ENCODE peak calls at places on chromosomes 3 and 15, in eight cellular contexts. T is pancreas, O is A673, J is IMR-90, P is tibial nerve, Q is aorta, L is PC-3, N is body of pancreas. I is an unnamed sample.

GRCh38 chr3:185280572-185281365 is 26.9 kb upstream of the EHHADH start:
- DNase-seq in T (no peak), O (peak; percentile 72), J (peak; percentile 70), P (no peak), Q (no peak), L (peak; percentile 82), N (no peak), I (no peak)

GRCh38 chr15:51111061-51111460 is 16.4 kb upstream of the TNFAIP8L3 start:
- DNase-seq in T (no peak), O (no peak), J (peak; percentile 51), P (no peak), Q (no peak), L (no peak), N (no peak), I (no peak)

GRCh38 chr3:56989434-56990294 is 70.8 kb upstream of the SPATA12 start:
- DNase-seq in T (no peak), O (no peak), J (no peak), P (no peak), Q (peak; percentile 40), L (no peak), N (no peak), I (no peak)

GRCh38 chr3:129687586-129688125 is 81.2 kb upstream of the PLXND1 start:
- DNase-seq in T (no peak), O (no peak), J (no peak), P (no peak), Q (no peak), L (no peak), N (no peak), I (no peak)

GRCh38 chr3:13073042-13073906 is at the start of gene IQSEC1:
- DNase-seq in T (peak; percentile 35), O (no peak), J (peak; percentile 7), P (no peak), Q (peak; percentile 81), L (no peak), N (peak; percentile 31), I (no peak)

GRCh38 chr3:46334911-46335478 is 18.9 kb upstream of the CCR2 start:
- DNase-seq in T (no peak), O (no peak), J (peak; percentile 22), P (no peak), Q (no peak), L (peak; percentile 72), N (no peak), I (no peak)

GRCh38 chr15:85402195-85402921 is 22.0 kb downstream of the AKAP13 start:
- DNase-seq in T (no peak), O (no peak), J (peak; percentile 92), P (no peak), Q (no peak), L (no peak), N (no peak), I (no peak)

GRCh38 chr3:163692484-163692883 is 1385.8 kb downstream of the SI start:
- DNase-seq in T (no peak), O (peak; percentile 11), J (no peak), P (no peak), Q (no peak), L (no peak), N (no peak), I (no peak)

DNA sequence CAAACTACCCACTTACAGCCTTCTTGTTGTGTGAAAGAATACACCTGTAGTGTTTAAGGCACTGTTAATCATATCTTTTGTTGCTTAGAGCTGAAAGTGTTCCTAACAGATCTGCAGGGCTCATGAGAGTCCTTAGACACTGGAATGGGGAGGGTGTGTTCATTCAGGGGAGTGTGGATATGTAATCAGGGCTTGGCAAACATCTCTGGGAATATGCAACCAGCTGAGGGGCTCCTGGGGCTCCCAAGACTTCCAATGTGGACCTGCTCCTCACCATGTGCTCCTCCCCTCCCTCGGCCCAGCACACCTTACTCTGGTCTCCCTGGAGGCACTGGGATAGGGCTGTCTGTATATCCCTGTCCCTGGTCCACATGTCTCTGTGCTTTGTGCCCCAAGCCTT is 30.3 kb upstream of the MFSD1 start:
- DNase-seq in T (no peak), O (no peak), J (no peak), P (no peak), Q (no peak), L (peak; percentile 68), N (no peak), I (no peak)
- H3K27ac ChIP-seq in T (no peak overlapping the region), O (no peak overlapping the region), J (no peak overlapping the region), P (peak overlapping the region; percentile 53), Q (no peak overlapping the region), L (peak overlapping the region; percentile 100), N (peak overlapping the region; percentile 19), I (no peak overlapping the region)

GRCh38 chr3:113698213-113698742 is 1.8 kb upstream of the USF3 start:
- DNase-seq in T (no peak), O (no peak), J (no peak), P (no peak), Q (no peak), L (no peak), N (no peak), I (no peak)

GRCh38 chr3:113695818-113696645 is at the start of gene USF3:
- DNase-seq in T (peak; percentile 88), O (peak; percentile 77), J (peak; percentile 44), P (peak; percentile 49), Q (peak; percentile 90), L (peak; percentile 70), N (peak; percentile 77), I (no peak)

GRCh38 chr3:113697192-113698090 is 999 bp upstream of the USF3 start:
- DNase-seq in T (no peak), O (no peak), J (peak; percentile 34), P (peak; percentile 25), Q (peak; percentile 48), L (peak; percentile 32), N (peak; percentile 42), I (no peak)

GRCh38 chr3:113696658-113697191 is 283 bp upstream of the USF3 start:
- DNase-seq in T (peak; percentile 98), O (peak; percentile 100), J (peak; percentile 99), P (peak; percentile 99), Q (peak; percentile 100), L (peak; percentile 99), N (peak; percentile 99), I (peak; percentile 100)

GRCh38 chr3:113698891-113699465 is 2.5 kb upstream of the USF3 start:
- DNase-seq in T (no peak), O (no peak), J (peak; percentile 4), P (no peak), Q (no peak), L (no peak), N (no peak), I (no peak)
- H3K4me1 ChIP-seq in T (peaks cover 21% of the 10 kb centered on the region), O (peaks cover 12% of the 10 kb centered on the region), J (peaks cover 4% of the 10 kb centered on the region), P (peaks cover 10% of the 10 kb centered on the region), Q (peaks cover 8% of the 10 kb centered on the region), L (peaks cover 14% of the 10 kb centered on the region), N (peaks cover 30% of the 10 kb centered on the region), I (no peaks in the 10 kb centered on the region)

GRCh38 chr3:134249935-134250716 is 533 bp downstream of the RYK start:
- DNase-seq in T (peak; percentile 87), O (peak; percentile 24), J (peak; percentile 28), P (peak; percentile 13), Q (peak; percentile 72), L (peak; percentile 41), N (peak; percentile 63), I (no peak)

GRCh38 chr3:134252766-134253165 is 2.1 kb upstream of the RYK start:
- DNase-seq in T (no peak), O (no peak), J (no peak), P (no peak), Q (no peak), L (no peak), N (no peak), I (no peak)

GRCh38 chr3:134249442-134249841 is 1.2 kb downstream of the RYK start:
- DNase-seq in T (no peak), O (no peak), J (no peak), P (no peak), Q (no peak), L (no peak), N (no peak), I (no peak)

GRCh38 chr3:134251731-134252391 is 1.2 kb upstream of the RYK start:
- DNase-seq in T (peak; percentile 47), O (no peak), J (no peak), P (no peak), Q (peak; percentile 44), L (no peak), N (no peak), I (no peak)

DNA sequence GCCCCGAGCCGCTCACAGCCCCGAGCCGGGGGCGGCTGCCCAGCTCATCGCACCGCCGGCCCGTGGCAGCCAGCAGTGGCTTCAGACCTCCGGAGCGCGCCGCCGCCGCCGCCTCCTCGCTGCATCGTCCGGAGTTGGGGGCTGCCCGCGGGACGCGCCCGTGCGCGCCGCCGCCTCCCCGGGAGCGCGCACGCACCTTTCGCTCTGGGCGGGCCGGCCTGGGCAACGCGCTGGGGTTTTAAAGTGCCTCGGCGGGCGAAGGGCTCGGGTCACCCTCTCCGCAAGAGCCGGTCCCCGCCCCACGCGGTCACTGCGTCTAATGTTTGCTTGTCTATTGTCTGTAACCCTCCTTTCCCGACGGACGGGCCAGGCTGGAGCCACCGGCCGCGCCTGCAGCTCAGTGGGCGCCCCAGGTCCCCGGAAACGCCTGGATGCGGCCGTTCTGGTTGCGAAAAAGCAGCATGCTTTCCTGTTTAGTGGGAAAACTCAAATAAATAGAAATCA is at the start of gene RYK:
- DNase-seq in T (peak; percentile 91), O (peak; percentile 86), J (peak; percentile 64), P (peak; percentile 54), Q (peak; percentile 88), L (peak; percentile 81), N (peak; percentile 76), I (peak; percentile 78)
- H3K27ac ChIP-seq in T (peak within 1 kb of the TSS; percentile 75), O (peak within 1 kb of the TSS; percentile 85), J (peak within 1 kb of the TSS; percentile 87), P (peak within 1 kb of the TSS; percentile 97), Q (peak within 1 kb of the TSS; percentile 88), L (peak within 1 kb of the TSS; percentile 36), N (peak within 1 kb of the TSS; percentile 87), I (peak within 1 kb of the TSS; percentile 90)

GRCh38 chr3:42163622-42164244 is 72.6 kb downstream of the TRAK1 start:
- DNase-seq in T (no peak), O (no peak), J (no peak), P (no peak), Q (no peak), L (no peak), N (no peak), I (no peak)

GRCh38 chr3:42159706-42160472 is 68.7 kb downstream of the TRAK1 start:
- DNase-seq in T (peak; percentile 72), O (no peak), J (no peak), P (peak; percentile 13), Q (no peak), L (no peak), N (peak; percentile 70), I (no peak)

GRCh38 chr3:42162462-42162861 is 71.3 kb downstream of the TRAK1 start:
- DNase-seq in T (no peak), O (no peak), J (no peak), P (no peak), Q (no peak), L (peak; percentile 56), N (no peak), I (no peak)

GRCh38 chr3:42159147-42159546 is 68.0 kb downstream of the TRAK1 start:
- DNase-seq in T (no peak), O (no peak), J (no peak), P (no peak), Q (no peak), L (no peak), N (no peak), I (no peak)

DNA sequence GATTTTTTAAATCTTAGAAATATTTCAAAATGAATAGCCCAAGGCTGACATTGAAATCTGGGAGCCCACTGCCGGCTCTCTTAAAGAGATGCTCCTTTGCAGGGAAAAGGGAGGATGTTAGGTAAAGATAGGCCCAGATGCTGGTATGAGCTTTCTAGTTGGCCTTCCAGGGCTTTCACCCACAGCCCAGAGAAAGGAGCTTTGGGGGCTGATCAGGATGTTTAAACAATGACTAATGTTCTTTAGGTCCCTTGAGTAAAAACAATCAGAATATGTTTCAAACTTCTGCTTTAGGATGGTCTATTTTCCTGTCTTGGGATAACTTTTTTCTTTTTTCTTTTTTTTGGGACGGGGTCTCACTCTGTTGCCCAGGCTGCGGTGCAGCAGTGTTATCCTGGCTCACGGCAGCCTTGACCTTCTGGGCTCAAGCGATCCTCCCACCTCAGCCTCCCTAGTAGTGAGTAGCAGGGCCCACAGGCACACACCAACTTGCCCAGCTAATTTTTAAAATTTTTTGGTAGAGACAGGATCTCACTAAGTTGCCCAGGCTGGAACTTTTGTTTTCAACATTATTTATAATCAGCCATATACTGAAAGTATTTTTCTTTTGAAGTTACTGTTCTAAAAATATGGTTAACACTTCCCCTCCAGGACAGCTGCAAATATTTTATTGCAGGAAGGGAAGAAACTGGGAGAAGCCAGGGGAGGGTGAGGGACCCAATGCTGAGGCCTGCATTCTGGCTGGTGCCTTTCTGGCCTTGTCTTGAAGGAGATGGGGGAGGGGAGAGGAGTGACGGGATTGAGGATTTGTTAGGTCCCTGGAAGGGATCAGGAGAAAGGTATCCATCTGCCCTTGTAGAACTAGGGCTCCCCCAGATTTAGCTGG is 70.1 kb downstream of the TRAK1 start:
- DNase-seq in T (no peak), O (no peak), J (peak; percentile 50), P (no peak), Q (no peak), L (peak; percentile 75), N (no peak), I (no peak)
- H3K4me1 ChIP-seq in T (peaks cover 18% of the 10 kb centered on the region), O (no peaks in the 10 kb centered on the region), J (peaks cover 8% of the 10 kb centered on the region), P (peaks cover 29% of the 10 kb centered on the region), Q (no peaks in the 10 kb centered on the region), L (peaks cover 77% of the 10 kb centered on the region), N (peaks cover 48% of the 10 kb centered on the region), I (no peaks in the 10 kb centered on the region)